ENCODE peak calls at places on chromosomes 13 and 19, in ten cellular contexts. R, W, V, B, A, Q, S, H, O and J are unnamed samples.

GRCh38 chr19:6738726-6739389 is 622 bp upstream of the TRIP10 start:
- DNase-seq in H (no peak), O (no peak), W (no peak), A (no peak), R (peak; percentile 8), B (no peak), V (no peak), Q (no peak), S (no peak), J (no peak)

GRCh38 chr19:15641901-15642491 is 1.3 kb downstream of the CYP4F3 start:
- DNase-seq in O (no peak), A (no peak), Q (no peak), V (no peak), R (no peak), B (no peak), H (no peak), S (no peak), W (no peak), J (no peak)

GRCh38 chr13:27442797-27443196 is 7.6 kb downstream of the MTIF3 start:
- DNase-seq in V (no peak), O (no peak), S (no peak), W (no peak), Q (no peak), A (no peak), H (no peak), R (no peak), B (no peak), J (no peak)

GRCh38 chr19:12828494-12828893 is 5.9 kb downstream of the RTBDN start:
- DNase-seq in Q (no peak), S (no peak), R (no peak), H (peak; percentile 62), A (no peak), B (no peak), V (peak; percentile 73), W (no peak), O (peak; percentile 41), J (no peak)

GRCh38 chr13:60410299-60410698 is 13.3 kb downstream of the TDRD3 start:
- DNase-seq in R (no peak), H (peak; percentile 40), B (no peak), W (no peak), O (no peak), Q (no peak), A (no peak), S (no peak), V (no peak), J (no peak)

GRCh38 chr19:40533508-40533907 is 43.2 kb upstream of the SHKBP1 start:
- DNase-seq in W (no peak), V (no peak), A (no peak), R (no peak), O (no peak), Q (no peak), H (peak; percentile 37), S (no peak), B (no peak), J (no peak)

GRCh38 chr13:20518652-20519051 is 7.0 kb downstream of the CRYL1 start:
- DNase-seq in B (no peak), V (peak; percentile 19), H (no peak), A (no peak), W (no peak), R (no peak), S (no peak), Q (no peak), O (no peak), J (no peak)

GRCh38 chr13:32316030-32316344 is 679 bp downstream of the BRCA2 start:
- DNase-seq in B (no peak), H (no peak), R (no peak), S (no peak), O (no peak), A (no peak), V (no peak), W (no peak), Q (no peak), J (no peak)

GRCh38 chr13:26502826-26503225 is 54.7 kb upstream of the WASF3 start:
- DNase-seq in B (no peak), A (peak; percentile 43), O (peak; percentile 58), V (peak; percentile 80), Q (no peak), S (no peak), R (peak; percentile 96), W (peak; percentile 77), H (peak; percentile 66), J (no peak)

GRCh38 chr13:110560606-110561334 is 752 bp downstream of the RAB20 start:
- DNase-seq in S (no peak), B (no peak), W (no peak), H (peak; percentile 32), A (peak; percentile 16), V (peak; percentile 36), R (no peak), O (peak; percentile 51), Q (peak; percentile 33), J (no peak)

GRCh38 chr13:32880636-32881035 is 135.6 kb upstream of the KL start:
- DNase-seq in H (no peak), O (no peak), Q (no peak), B (no peak), W (no peak), R (no peak), S (no peak), A (no peak), V (no peak), J (no peak)